ENCODE peak calls at places on chromosomes 13 and 19, in four cellular contexts. I, G, A and N are unnamed samples.

GRCh38 chr13:33782631-33783030 is 35.3 kb upstream of the RFC3 start:
- DNase-seq in I (no peak), G (no peak), A (no peak), N (no peak)

GRCh38 chr19:14318873-14319272 is 62.4 kb upstream of the ADGRE5 start:
- DNase-seq in I (no peak), G (no peak), A (no peak), N (no peak)

GRCh38 chr19:5479958-5480357 is 24.7 kb downstream of the ZNRF4 start:
- DNase-seq in I (no peak), G (no peak), A (no peak), N (no peak)

GRCh38 chr13:99523838-99524237 is 22.6 kb downstream of the TM9SF2 start:
- DNase-seq in I (no peak), G (no peak), A (no peak), N (no peak)

GRCh38 chr13:45623516-45624090 is 8.1 kb upstream of the ERICH6B start:
- DNase-seq in I (no peak), G (no peak), A (no peak), N (no peak)

GRCh38 chr13:62251734-62252133 is 836.1 kb upstream of the PCDH20 start:
- DNase-seq in I (no peak), G (no peak), A (no peak), N (no peak)

GRCh38 chr13:90545070-90545840 is 802.2 kb upstream of the MIR17HG start:
- DNase-seq in I (no peak), G (no peak), A (no peak), N (no peak)

GRCh38 chr13:26460652-26461051 is 96.8 kb upstream of the WASF3 start:
- DNase-seq in I (no peak), G (peak; percentile 56), A (peak; percentile 40), N (no peak)

GRCh38 chr13:51541037-51541436 is 43.2 kb upstream of the WDFY2 start:
- DNase-seq in I (no peak), G (no peak), A (no peak), N (no peak)

GRCh38 chr19:35446194-35446593 is 1.9 kb upstream of the FFAR2 start:
- DNase-seq in I (no peak), G (no peak), A (no peak), N (no peak)

GRCh38 chr19:49862411-49863253 is 4.7 kb downstream of the PNKP start:
- DNase-seq in I (no peak), G (no peak), A (no peak), N (peak; percentile 62)

GRCh38 chr19:52221031-52221430 is 31.2 kb downstream of the PPP2R1A start:
- DNase-seq in I (no peak), G (no peak), A (no peak), N (no peak)
- TF ChIP-seq POLR2A in I (no peak), G (no peak), A (no peak), N (no peak)

GRCh38 chr19:11555246-11555645 is 3.8 kb downstream of the ELOF1 start:
- DNase-seq in I (no peak), G (no peak), A (no peak), N (no peak)

GRCh38 chr19:11563530-11563929 is 4.5 kb upstream of the ELOF1 start:
- DNase-seq in I (no peak), G (no peak), A (no peak), N (no peak)

GRCh38 chr19:11556634-11557420 is 2.2 kb downstream of the ELOF1 start:
- DNase-seq in I (no peak), G (no peak), A (no peak), N (no peak)

GRCh38 chr19:11560404-11560988 is 1.5 kb upstream of the ELOF1 start:
- DNase-seq in I (no peak), G (no peak), A (no peak), N (peak; percentile 65)

GRCh38 chr19:11558881-11559828 is at the start of gene ELOF1:
- DNase-seq in I (peak; percentile 96), G (peak; percentile 98), A (peak; percentile 91), N (peak; percentile 95)
- TF ChIP-seq POLR2A in I (no peak), G (peak; percentile 83), A (peak; percentile 61), N (no peak)

GRCh38 chr13:112587767-112588489 is at the start of gene TUBGCP3:
- DNase-seq in I (peak; percentile 69), G (peak; percentile 70), A (peak; percentile 58), N (no peak)
- TF ChIP-seq POLR2A in I (no peak), G (peak; percentile 37), A (peak; percentile 35), N (no peak)

GRCh38 chr19:12794196-12794921 is 3.1 kb downstream of the JUNB start:
- DNase-seq in I (no peak), G (no peak), A (no peak), N (no peak)

GRCh38 chr19:12792048-12792852 is 964 bp downstream of the JUNB start:
- DNase-seq in I (peak; percentile 61), G (peak; percentile 59), A (no peak), N (peak; percentile 84)

GRCh38 chr19:12792853-12793289 is 1.6 kb downstream of the JUNB start:
- DNase-seq in I (no peak), G (no peak), A (no peak), N (no peak)

GRCh38 chr19:12794936-12795335 is 3.6 kb downstream of the JUNB start:
- DNase-seq in I (no peak), G (no peak), A (no peak), N (no peak)

DNA sequence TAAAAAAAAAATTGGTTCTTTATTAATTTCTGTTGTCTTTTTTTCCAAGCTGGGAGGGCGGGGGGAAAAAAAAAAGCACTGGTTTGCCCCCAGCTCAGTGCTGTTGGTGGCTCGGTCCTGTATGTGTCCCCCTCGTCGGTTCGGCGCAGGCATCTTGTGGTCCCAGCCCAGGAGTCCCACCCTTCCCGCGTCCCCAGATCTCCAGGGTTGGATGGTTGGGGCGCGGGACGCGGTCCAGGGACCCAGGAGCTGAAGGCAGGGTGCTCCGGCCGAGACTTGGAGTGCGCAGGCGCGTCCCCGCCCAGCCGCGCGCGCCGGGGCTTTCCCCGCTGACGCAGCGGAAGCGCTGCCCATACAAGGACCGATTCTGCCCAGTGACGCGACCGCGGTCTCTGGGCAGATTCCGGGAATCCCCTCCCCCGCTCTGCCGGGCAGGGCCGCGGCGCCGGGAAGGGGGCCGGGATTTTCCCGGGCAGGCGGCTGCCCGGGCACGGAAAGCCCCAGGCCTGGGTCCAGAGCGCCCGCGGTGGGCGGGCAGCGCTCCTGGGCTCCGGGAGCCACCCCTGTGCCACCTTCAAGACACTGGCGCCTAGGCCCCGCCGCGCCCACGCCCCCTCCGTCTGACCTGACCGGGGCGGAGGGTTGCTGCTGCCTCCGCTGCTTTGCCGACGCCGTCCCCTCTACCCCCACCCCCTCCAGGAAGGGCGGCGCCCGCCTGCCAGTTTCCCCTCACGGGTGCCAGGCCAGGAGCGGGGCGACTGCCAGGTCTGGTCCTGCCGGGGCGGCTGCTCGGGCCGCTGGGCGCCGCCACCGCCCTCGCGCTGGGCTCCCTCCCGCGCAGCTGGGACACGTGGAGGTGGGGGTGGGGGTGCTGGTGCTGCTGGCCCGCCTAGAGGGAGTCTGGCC is 2.3 kb downstream of the JUNB start:
- DNase-seq in I (peak; percentile 92), G (peak; percentile 90), A (peak; percentile 88), N (no peak)
- TF ChIP-seq POLR2A in I (no peak), G (peak; percentile 87), A (peak; percentile 64), N (peak; percentile 88)